ENCODE peak calls at places on chromosomes 16 and 17, in ten cellular contexts. K, E, D, T, F, C, I, L, Y and Z are unnamed samples.

GRCh38 chr16:68644303-68644702 is 807 bp upstream of the CDH3 start:
- DNase-seq in K (no peak), E (no peak), D (no peak), T (no peak), F (no peak), C (no peak), I (no peak), L (no peak), Y (no peak), Z (no peak)

GRCh38 chr17:33021731-33022408 is 30.2 kb downstream of the SPACA3 start:
- DNase-seq in K (no peak), E (peak), D (no peak), T (peak), F (no peak), C (no peak), I (peak), L (no peak), Y (no peak), Z (no peak)

GRCh38 chr17:15123593-15124590 is 141.2 kb downstream of the PMP22 start:
- DNase-seq in K (peak), E (peak), D (no peak), T (peak), F (no peak), C (no peak), I (peak), L (no peak), Y (no peak), Z (no peak)

GRCh38 chr17:30226878-30227277 is 8.6 kb downstream of the SLC6A4 start:
- DNase-seq in K (peak), E (no peak), D (no peak), T (no peak), F (no peak), C (no peak), I (no peak), L (no peak), Y (no peak), Z (no peak)

GRCh38 chr16:28610595-28611270 is 889 bp upstream of the SULT1A1 start:
- DNase-seq in K (no peak), E (no peak), D (no peak), T (no peak), F (no peak), C (no peak), I (no peak), L (no peak), Y (no peak), Z (no peak)

GRCh38 chr17:37060094-37060493 is 111.3 kb downstream of the AATF start:
- DNase-seq in K (no peak), E (no peak), D (no peak), T (no peak), F (no peak), C (no peak), I (peak), L (no peak), Y (no peak), Z (no peak)

GRCh38 chr16:990516-991291 is 9.1 kb downstream of the SOX8 start:
- DNase-seq in K (no peak), E (no peak), D (no peak), T (no peak), F (no peak), C (no peak), I (no peak), L (no peak), Y (no peak), Z (no peak)

GRCh38 chr17:36942031-36942599 is 4.8 kb downstream of the LHX1 start:
- DNase-seq in K (no peak), E (no peak), D (no peak), T (no peak), F (no peak), C (no peak), I (no peak), L (no peak), Y (no peak), Z (no peak)

GRCh38 chr17:50598487-50598886 is 36.2 kb upstream of the ABCC3 start:
- DNase-seq in K (no peak), E (no peak), D (no peak), T (no peak), F (no peak), C (no peak), I (no peak), L (peak), Y (no peak), Z (no peak)

GRCh38 chr17:70405492-70406220 is 236.3 kb downstream of the KCNJ2 start:
- DNase-seq in K (peak), E (peak), D (peak), T (peak), F (peak), C (no peak), I (peak), L (peak), Y (no peak), Z (no peak)

GRCh38 chr17:74268554-74268953 is 5.5 kb upstream of the DNAI2 start:
- DNase-seq in K (no peak), E (no peak), D (no peak), T (no peak), F (no peak), C (no peak), I (no peak), L (no peak), Y (no peak), Z (no peak)

GRCh38 chr17:49000943-49001342 is 3.8 kb downstream of the IGF2BP1 start:
- DNase-seq in K (peak), E (peak), D (no peak), T (peak), F (peak), C (no peak), I (peak), L (no peak), Y (no peak), Z (no peak)

GRCh38 chr17:80274317-80274716 is 13.7 kb downstream of the RNF213 start:
- DNase-seq in K (no peak), E (no peak), D (no peak), T (no peak), F (no peak), C (no peak), I (no peak), L (no peak), Y (no peak), Z (no peak)

GRCh38 chr16:60945225-60945624 is 1091.0 kb downstream of the CDH8 start:
- DNase-seq in K (no peak), E (no peak), D (no peak), T (no peak), F (no peak), C (peak), I (no peak), L (peak), Y (no peak), Z (no peak)

GRCh38 chr16:73365010-73365409 is 317.1 kb upstream of the ZFHX3 start:
- DNase-seq in K (no peak), E (peak), D (no peak), T (no peak), F (no peak), C (peak), I (peak), L (no peak), Y (peak), Z (no peak)

GRCh38 chr17:48678141-48678971 is 44.0 kb downstream of the PRAC1 start:
- DNase-seq in K (peak), E (peak), D (peak), T (peak), F (peak), C (peak), I (peak), L (peak), Y (peak), Z (peak)

GRCh38 chr17:67506966-67507365 is 129.9 kb downstream of the PITPNC1 start:
- DNase-seq in K (peak), E (no peak), D (no peak), T (peak), F (peak), C (no peak), I (peak), L (no peak), Y (no peak), Z (no peak)

GRCh38 chr17:77425791-77426641 is 285.2 kb downstream of the SEC14L1 start:
- DNase-seq in K (peak), E (peak), D (no peak), T (peak), F (peak), C (no peak), I (peak), L (no peak), Y (peak), Z (peak)

GRCh38 chr17:17681744-17682292 is 560 bp downstream of the RAI1 start:
- DNase-seq in K (no peak), E (no peak), D (no peak), T (no peak), F (no peak), C (peak), I (no peak), L (peak), Y (peak), Z (peak)

GRCh38 chr16:5642470-5642869 is 544.9 kb upstream of the EEF2KMT start:
- DNase-seq in K (no peak), E (no peak), D (no peak), T (no peak), F (no peak), C (no peak), I (no peak), L (no peak), Y (no peak), Z (no peak)

GRCh38 chr16:65421596-65421995 is 299.7 kb upstream of the CDH11 start:
- DNase-seq in K (no peak), E (no peak), D (no peak), T (no peak), F (no peak), C (no peak), I (no peak), L (no peak), Y (no peak), Z (no peak)

GRCh38 chr16:46729326-46729995 is 18.7 kb downstream of the MYLK3 start:
- DNase-seq in K (no peak), E (no peak), D (no peak), T (no peak), F (no peak), C (no peak), I (no peak), L (no peak), Y (no peak), Z (no peak)

GRCh38 chr16:24729243-24729966 is at the start of gene TNRC6A:
- DNase-seq in K (peak), E (peak), D (peak), T (peak), F (peak), C (peak), I (peak), L (peak), Y (peak), Z (peak)

GRCh38 chr17:47295037-47295873 is 28.5 kb upstream of the EFCAB13 start:
- DNase-seq in K (no peak), E (no peak), D (no peak), T (no peak), F (no peak), C (no peak), I (no peak), L (no peak), Y (no peak), Z (no peak)

GRCh38 chr16:87436225-87437172 is 44.4 kb downstream of the MAP1LC3B start:
- DNase-seq in K (peak), E (no peak), D (no peak), T (peak), F (peak), C (no peak), I (peak), L (no peak), Y (no peak), Z (peak)

GRCh38 chr17:83199500-83200201 is 120.2 kb downstream of the METRNL start:
- DNase-seq in K (peak), E (no peak), D (peak), T (peak), F (peak), C (no peak), I (peak), L (peak), Y (peak), Z (peak)

GRCh38 chr17:35666967-35667552 is 64.4 kb upstream of the RASL10B start:
- DNase-seq in K (no peak), E (no peak), D (no peak), T (no peak), F (peak), C (no peak), I (peak), L (no peak), Y (no peak), Z (no peak)

GRCh38 chr17:49823614-49824013 is 24.3 kb downstream of the TAC4 start:
- DNase-seq in K (peak), E (peak), D (no peak), T (peak), F (peak), C (no peak), I (peak), L (no peak), Y (no peak), Z (no peak)

GRCh38 chr16:57196276-57196675 is 10.1 kb downstream of the RSPRY1 start:
- DNase-seq in K (no peak), E (no peak), D (no peak), T (no peak), F (no peak), C (no peak), I (no peak), L (no peak), Y (no peak), Z (no peak)

GRCh38 chr16:48426244-48427135 is 41.3 kb upstream of the SIAH1 start:
- DNase-seq in K (peak), E (peak), D (no peak), T (peak), F (peak), C (no peak), I (peak), L (no peak), Y (no peak), Z (no peak)

GRCh38 chr17:27180322-27180721 is 113.6 kb upstream of the WSB1 start:
- DNase-seq in K (no peak), E (no peak), D (no peak), T (no peak), F (no peak), C (no peak), I (no peak), L (no peak), Y (no peak), Z (no peak)

GRCh38 chr17:68195667-68196393 is 52.0 kb upstream of the AMZ2 start:
- DNase-seq in K (no peak), E (no peak), D (no peak), T (no peak), F (no peak), C (no peak), I (no peak), L (no peak), Y (peak), Z (no peak)

GRCh38 chr16:46822270-46822669 is 8.7 kb downstream of the C16orf87 start:
- DNase-seq in K (peak), E (peak), D (no peak), T (peak), F (peak), C (no peak), I (peak), L (peak), Y (no peak), Z (peak)

GRCh38 chr16:17474572-17474971 is 3.8 kb upstream of the XYLT1 start:
- DNase-seq in K (no peak), E (no peak), D (no peak), T (no peak), F (no peak), C (no peak), I (no peak), L (no peak), Y (no peak), Z (peak)

DNA sequence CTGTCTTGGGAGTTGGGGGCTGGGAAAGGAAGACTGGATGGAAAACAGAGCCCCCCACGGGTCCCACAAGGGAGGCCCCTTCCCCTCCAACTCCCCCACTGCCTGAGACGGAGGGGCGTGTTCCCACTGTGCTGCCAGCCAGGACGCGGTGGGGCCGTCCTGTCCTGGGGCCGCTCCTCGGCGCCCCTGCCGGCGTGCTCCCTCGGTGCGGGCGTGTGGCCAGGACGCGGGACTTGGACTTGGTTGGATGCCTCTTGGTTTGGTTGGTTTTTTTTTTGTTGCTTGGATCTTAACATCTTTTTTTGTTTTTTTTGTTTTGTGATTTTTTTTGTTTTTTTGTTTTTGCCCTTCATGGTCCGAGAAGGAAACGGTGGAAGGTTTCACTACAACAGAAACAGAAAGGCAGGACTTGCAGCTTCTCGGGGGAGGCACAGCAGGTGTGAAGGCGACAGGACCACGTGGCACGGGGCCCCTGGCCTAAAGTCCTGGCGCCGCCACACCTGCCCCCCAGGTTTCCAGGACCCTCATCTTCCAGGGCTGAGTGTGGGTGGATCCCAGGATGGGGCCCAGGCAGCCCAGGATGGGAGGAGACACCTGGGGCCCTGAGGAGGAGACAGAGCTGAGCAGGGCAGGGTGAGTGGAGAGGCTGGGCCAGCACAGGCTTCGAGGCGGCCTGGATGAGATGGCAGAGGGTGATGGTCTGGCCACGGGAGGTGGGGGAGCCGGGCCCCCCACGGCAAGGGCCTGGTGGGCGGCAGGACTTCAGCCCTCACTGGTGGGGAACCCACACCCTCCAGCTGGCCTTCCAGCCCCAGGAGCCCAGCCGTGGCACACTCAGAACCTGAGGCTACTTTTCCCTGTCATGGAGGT is 16.1 kb downstream of the ENGASE start:
- DNase-seq in K (no peak), E (peak), D (no peak), T (no peak), F (peak), C (no peak), I (no peak), L (peak), Y (peak), Z (no peak)
- TF ChIP-seq CTCF in K (peak), E (peak), D (peak), T (peak), F (peak), C (no peak), I (peak), L (peak), Y (peak), Z (no peak)

DNA sequence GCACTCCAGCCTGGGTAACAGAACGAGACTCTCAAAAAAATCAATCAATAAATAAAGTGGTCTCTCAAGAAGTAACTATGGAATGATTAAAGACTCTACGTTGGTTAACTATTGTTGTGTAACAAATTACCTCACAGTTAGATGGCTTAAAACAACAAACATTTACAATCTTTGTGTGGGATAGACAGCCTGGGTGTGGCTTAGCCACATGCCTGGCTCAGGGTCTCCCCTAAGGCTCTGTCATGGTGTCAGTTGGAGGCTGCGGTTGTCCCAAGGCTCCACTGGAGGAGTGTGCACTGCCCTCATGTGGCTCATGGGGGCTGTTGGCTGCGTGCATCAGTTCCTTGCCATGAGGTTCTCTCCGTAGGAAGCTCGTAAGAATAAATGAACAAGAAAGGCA is 294.5 kb downstream of the SNX29 start:
- DNase-seq in K (peak), E (peak), D (no peak), T (peak), F (peak), C (no peak), I (peak), L (no peak), Y (peak), Z (peak)
- TF ChIP-seq CTCF in K (peak), E (peak), D (no peak), T (peak), F (peak), C (no peak), I (peak), L (no peak), Y (peak), Z (no peak)

GRCh38 chr17:2455956-2456355 is 55.1 kb upstream of the MNT start:
- DNase-seq in K (no peak), E (no peak), D (no peak), T (no peak), F (no peak), C (no peak), I (no peak), L (no peak), Y (no peak), Z (no peak)

GRCh38 chr17:2453325-2453724 is 52.5 kb upstream of the MNT start:
- DNase-seq in K (no peak), E (no peak), D (no peak), T (no peak), F (no peak), C (no peak), I (no peak), L (no peak), Y (no peak), Z (no peak)

GRCh38 chr17:2453865-2454264 is 53.0 kb upstream of the MNT start:
- DNase-seq in K (no peak), E (no peak), D (no peak), T (no peak), F (no peak), C (no peak), I (no peak), L (no peak), Y (no peak), Z (no peak)

GRCh38 chr17:2457913-2458312 is 53.8 kb downstream of the METTL16 start:
- DNase-seq in K (no peak), E (no peak), D (no peak), T (no peak), F (no peak), C (no peak), I (no peak), L (no peak), Y (no peak), Z (no peak)

DNA sequence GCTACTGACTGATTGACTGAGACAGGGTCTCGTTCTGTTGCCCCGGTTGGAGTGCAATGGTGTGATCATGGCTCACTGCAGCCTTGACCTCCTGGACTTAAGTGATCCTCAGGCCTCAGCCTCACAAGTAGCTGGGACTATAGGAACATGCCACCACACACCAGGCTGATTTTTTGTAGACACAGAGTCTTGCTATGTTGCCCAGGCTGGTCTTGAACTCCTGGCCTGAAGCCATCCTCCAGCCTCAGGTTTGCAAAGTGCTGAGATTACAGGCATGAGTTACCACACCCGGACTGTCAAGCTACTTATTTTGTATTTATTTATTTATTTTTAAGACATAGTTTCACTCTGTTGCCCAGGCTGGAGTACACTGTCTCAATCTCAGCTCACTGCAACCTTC is 55.2 kb downstream of the METTL16 start:
- DNase-seq in K (no peak), E (no peak), D (no peak), T (no peak), F (no peak), C (no peak), I (no peak), L (no peak), Y (no peak), Z (no peak)
- TF ChIP-seq CTCF in K (no peak), E (no peak), D (no peak), T (no peak), F (no peak), C (no peak), I (no peak), L (no peak), Y (no peak), Z (no peak)

DNA sequence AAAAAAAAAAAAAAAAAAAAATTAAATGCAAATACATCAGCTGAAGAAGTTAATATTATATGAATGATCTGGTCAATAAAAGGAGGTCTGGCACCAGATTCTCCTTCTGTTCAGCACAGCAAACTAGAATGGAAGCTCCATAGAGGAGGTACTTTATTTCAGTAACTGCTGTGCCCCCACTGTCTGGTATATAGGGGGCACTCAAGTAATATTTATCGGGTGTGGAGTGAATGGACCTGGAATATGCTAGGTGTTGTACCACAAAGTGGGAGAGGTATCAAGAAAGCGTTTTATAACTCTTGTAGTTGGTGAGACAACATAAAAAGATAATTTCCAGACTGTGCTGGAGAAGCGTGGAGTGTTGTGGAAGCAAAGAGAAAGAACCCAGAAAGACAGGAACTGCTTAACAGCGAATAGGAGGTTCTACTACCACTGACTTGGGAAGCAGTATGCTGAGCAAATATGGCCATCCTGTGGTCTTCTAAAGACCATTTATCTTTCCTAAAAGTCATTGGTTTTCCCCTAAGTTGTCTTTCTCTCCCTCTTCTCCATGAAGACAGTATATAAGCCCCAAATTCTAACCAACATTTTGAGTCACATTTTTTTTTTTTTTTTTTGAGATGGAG is 12.2 kb upstream of the PRKCA start:
- DNase-seq in K (no peak), E (no peak), D (no peak), T (no peak), F (no peak), C (no peak), I (no peak), L (no peak), Y (peak), Z (no peak)
- TF ChIP-seq CTCF in K (peak), E (no peak), D (no peak), T (peak), F (peak), C (no peak), I (peak), L (no peak), Y (peak), Z (peak)